ENCODE peak calls at places on chromosome 19, in ten cellular contexts. S, V, G, R, F, Z, A, M, L and Q are unnamed samples.

GRCh38 chr19:3075605-3076431 is 13.5 kb upstream of the TLE5 start:
- DNase-seq in S (no peak), V (no peak), G (no peak), R (no peak), F (no peak), Z (peak; percentile 66), A (no peak), M (no peak), L (peak; percentile 70), Q (no peak)

GRCh38 chr19:36032251-36033104 is at the start of gene CLIP3:
- DNase-seq in S (no peak), V (peak; percentile 44), G (peak; percentile 67), R (no peak), F (peak; percentile 32), Z (no peak), A (peak; percentile 81), M (peak; percentile 51), L (peak; percentile 75), Q (no peak)

GRCh38 chr19:1668339-1669123 is 16.1 kb upstream of the TCF3 start:
- DNase-seq in S (no peak), V (no peak), G (no peak), R (no peak), F (no peak), Z (no peak), A (peak; percentile 21), M (no peak), L (no peak), Q (no peak)

GRCh38 chr19:16457195-16457953 is 14.4 kb downstream of the EPS15L1 start:
- DNase-seq in S (no peak), V (no peak), G (peak; percentile 46), R (no peak), F (no peak), Z (peak; percentile 50), A (peak; percentile 80), M (peak; percentile 53), L (peak; percentile 66), Q (no peak)

GRCh38 chr19:18538115-18538514 is 5.3 kb downstream of the FKBP8 start:
- DNase-seq in S (no peak), V (no peak), G (no peak), R (no peak), F (no peak), Z (no peak), A (no peak), M (no peak), L (no peak), Q (no peak)

GRCh38 chr19:3176715-3177501 is 1.7 kb upstream of the S1PR4 start:
- DNase-seq in S (no peak), V (no peak), G (peak; percentile 63), R (no peak), F (no peak), Z (no peak), A (peak; percentile 17), M (peak; percentile 65), L (no peak), Q (peak; percentile 71)

GRCh38 chr19:19443902-19444693 is 38.6 kb downstream of the GATAD2A start:
- DNase-seq in S (no peak), V (no peak), G (no peak), R (no peak), F (no peak), Z (no peak), A (no peak), M (no peak), L (no peak), Q (no peak)

GRCh38 chr19:58474291-58474996 is 1.7 kb upstream of the ZNF446 start:
- DNase-seq in S (no peak), V (peak; percentile 76), G (peak; percentile 86), R (peak; percentile 52), F (peak; percentile 42), Z (no peak), A (peak; percentile 35), M (peak; percentile 58), L (no peak), Q (no peak)

GRCh38 chr19:1551068-1552040 is 16.8 kb downstream of the MEX3D start:
- DNase-seq in S (no peak), V (no peak), G (no peak), R (no peak), F (no peak), Z (no peak), A (no peak), M (no peak), L (no peak), Q (no peak)

GRCh38 chr19:9018163-9018875 is 8.1 kb upstream of the MUC16 start:
- DNase-seq in S (no peak), V (no peak), G (no peak), R (no peak), F (no peak), Z (no peak), A (no peak), M (no peak), L (no peak), Q (no peak)

GRCh38 chr19:7771072-7771471 is 8.0 kb downstream of the CLEC4M start:
- DNase-seq in S (no peak), V (no peak), G (no peak), R (no peak), F (no peak), Z (no peak), A (no peak), M (no peak), L (no peak), Q (no peak)

GRCh38 chr19:51712461-51713081 is 11.2 kb downstream of the HAS1 start:
- DNase-seq in S (no peak), V (no peak), G (peak; percentile 42), R (no peak), F (no peak), Z (no peak), A (peak; percentile 67), M (peak; percentile 55), L (no peak), Q (no peak)

GRCh38 chr19:35407619-35408018 is 36.8 kb downstream of the GPR42 start:
- DNase-seq in S (no peak), V (no peak), G (no peak), R (no peak), F (no peak), Z (no peak), A (no peak), M (no peak), L (no peak), Q (no peak)

GRCh38 chr19:50206191-50206590 is 2.8 kb downstream of the MYH14 start:
- DNase-seq in S (no peak), V (no peak), G (no peak), R (no peak), F (no peak), Z (no peak), A (no peak), M (no peak), L (no peak), Q (no peak)

GRCh38 chr19:36030264-36031148 is 2.2 kb downstream of the CLIP3 start:
- DNase-seq in S (no peak), V (no peak), G (peak; percentile 59), R (no peak), F (no peak), Z (no peak), A (peak; percentile 51), M (peak; percentile 45), L (no peak), Q (no peak)

GRCh38 chr19:38316477-38317067 is 825 bp upstream of the YIF1B start:
- DNase-seq in S (no peak), V (no peak), G (no peak), R (no peak), F (no peak), Z (no peak), A (no peak), M (no peak), L (no peak), Q (no peak)

DNA sequence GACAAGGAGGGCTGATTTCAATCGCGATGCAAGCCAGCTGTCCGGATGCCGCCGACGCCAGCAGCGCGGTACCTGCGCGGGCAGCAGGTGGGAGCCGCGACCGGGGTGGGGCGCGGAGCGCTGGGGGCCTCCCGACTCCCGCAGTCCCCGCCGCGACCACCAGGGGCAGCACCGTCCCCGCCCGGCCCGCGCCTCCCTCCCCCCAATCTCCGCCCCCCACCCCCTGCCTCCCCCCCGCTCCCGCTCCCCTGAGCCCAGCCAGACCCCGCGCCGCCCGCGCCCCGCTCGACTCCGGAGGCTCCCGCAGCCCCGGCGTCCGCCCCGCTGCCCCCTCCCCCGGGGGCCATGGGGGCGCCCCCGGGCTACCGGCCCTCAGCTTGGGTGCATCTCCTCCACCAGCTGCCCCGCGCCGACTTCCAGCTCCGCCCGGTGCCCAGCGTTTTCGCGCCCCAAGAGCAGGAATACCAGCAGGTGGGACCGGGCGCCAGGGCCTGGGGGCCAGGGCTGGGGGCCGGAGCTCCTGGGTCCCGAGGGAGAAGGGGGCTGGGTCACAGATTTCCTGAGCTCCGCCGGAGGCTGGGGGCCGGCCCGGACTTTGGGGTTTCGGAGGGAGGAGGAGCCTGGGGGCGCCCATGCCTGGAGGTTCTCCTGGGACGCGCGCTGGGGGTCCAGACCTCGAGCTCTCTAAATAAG is at the start of gene TTYH1:
- DNase-seq in S (no peak), V (no peak), G (no peak), R (no peak), F (no peak), Z (no peak), A (no peak), M (no peak), L (no peak), Q (no peak)
- TF ChIP-seq CTCF in S (peak; percentile 62), V (peak; percentile 21), G (no peak), R (no peak), F (no peak), Z (peak; percentile 10), A (no peak), M (no peak), L (no peak), Q (peak; percentile 18)

GRCh38 chr19:41527079-41527478 is 48.9 kb upstream of the CEACAM21 start:
- DNase-seq in S (no peak), V (no peak), G (no peak), R (no peak), F (no peak), Z (no peak), A (no peak), M (peak; percentile 1), L (no peak), Q (no peak)

GRCh38 chr19:41518141-41518540 is 57.8 kb upstream of the CEACAM21 start:
- DNase-seq in S (no peak), V (no peak), G (no peak), R (no peak), F (no peak), Z (no peak), A (no peak), M (no peak), L (no peak), Q (no peak)

GRCh38 chr19:41521860-41522555 is 54.0 kb upstream of the CEACAM21 start:
- DNase-seq in S (no peak), V (no peak), G (no peak), R (no peak), F (no peak), Z (no peak), A (no peak), M (no peak), L (peak; percentile 40), Q (no peak)
- H3K4me3 ChIP-seq in S (peak overlapping the region; percentile 44), V (no peak overlapping the region), G (no peak overlapping the region), R (no peak overlapping the region), F (no peak overlapping the region), Z (peak overlapping the region; percentile 51), A (no peak overlapping the region), M (no peak overlapping the region), L (peak overlapping the region; percentile 54), Q (no peak overlapping the region)

GRCh38 chr19:5296457-5297271 is 43.9 kb downstream of the PTPRS start:
- DNase-seq in S (no peak), V (no peak), G (no peak), R (no peak), F (no peak), Z (no peak), A (no peak), M (no peak), L (no peak), Q (no peak)
- TF ChIP-seq CTCF in S (no peak), V (no peak), G (no peak), R (no peak), F (no peak), Z (no peak), A (no peak), M (no peak), L (no peak), Q (no peak)

GRCh38 chr19:33175156-33175782 is 18.9 kb upstream of the LRP3 start:
- DNase-seq in S (no peak), V (no peak), G (no peak), R (no peak), F (no peak), Z (no peak), A (no peak), M (no peak), L (no peak), Q (no peak)
- H3K4me3 ChIP-seq in S (no peak overlapping the region), V (no peak overlapping the region), G (peak overlapping the region; percentile 81), R (peak overlapping the region; percentile 72), F (peak overlapping the region; percentile 82), Z (no peak overlapping the region), A (no peak overlapping the region), M (no peak overlapping the region), L (peak overlapping the region; percentile 84), Q (peak overlapping the region; percentile 77)